ENCODE peak calls at places on chromosomes 12 and 14, in four cellular contexts. L, J, H and A are unnamed samples.

GRCh38 chr14:80930836-80931389 is 10.6 kb downstream of the CEP128 start:
- DNase-seq in L (peak), J (peak), H (no peak), A (no peak)

GRCh38 chr12:15171015-15171646 is 50.1 kb downstream of the RERG start:
- DNase-seq in L (no peak), J (no peak), H (no peak), A (no peak)

GRCh38 chr12:54463034-54463433 is 10.4 kb downstream of the GTSF1 start:
- DNase-seq in L (peak), J (no peak), H (peak), A (no peak)

GRCh38 chr14:67579040-67579439 is 21.0 kb downstream of the PIGH start:
- DNase-seq in L (no peak), J (no peak), H (no peak), A (no peak)

GRCh38 chr14:104267895-104268294 is 129.5 kb downstream of the KIF26A start:
- DNase-seq in L (no peak), J (no peak), H (no peak), A (no peak)

GRCh38 chr12:50573271-50573670 is 68.5 kb downstream of the DIP2B start:
- DNase-seq in L (no peak), J (no peak), H (no peak), A (no peak)

GRCh38 chr12:113098428-113099028 is 37.0 kb downstream of the RASAL1 start:
- DNase-seq in L (peak), J (no peak), H (peak), A (peak)

GRCh38 chr14:62039871-62040270 is 277.7 kb downstream of the SNAPC1 start:
- DNase-seq in L (no peak), J (no peak), H (no peak), A (no peak)

GRCh38 chr14:90456551-90456950 is 59.7 kb downstream of the CALM1 start:
- DNase-seq in L (no peak), J (no peak), H (no peak), A (no peak)

GRCh38 chr12:115956236-115956635 is 321.3 kb downstream of the MED13L start:
- DNase-seq in L (no peak), J (no peak), H (no peak), A (no peak)

GRCh38 chr14:80426686-80427085 is 215.4 kb upstream of the DIO2 start:
- DNase-seq in L (no peak), J (no peak), H (no peak), A (no peak)

GRCh38 chr14:71703477-71703876 is 228.8 kb upstream of the RGS6 start:
- DNase-seq in L (no peak), J (no peak), H (no peak), A (no peak)

GRCh38 chr12:18141583-18141982 is 51.6 kb upstream of the RERGL start:
- DNase-seq in L (no peak), J (no peak), H (no peak), A (no peak)

GRCh38 chr12:67747869-67748760 is 99.6 kb downstream of the DYRK2 start:
- DNase-seq in L (no peak), J (no peak), H (no peak), A (no peak)

GRCh38 chr12:119412811-119413794 is 78.6 kb downstream of the CCDC60 start:
- DNase-seq in L (peak), J (no peak), H (peak), A (peak)

GRCh38 chr14:74255281-74255680 is 16.0 kb downstream of the VSX2 start:
- DNase-seq in L (no peak), J (no peak), H (no peak), A (no peak)

GRCh38 chr12:17352164-17352563 is 737.8 kb downstream of the RERGL start:
- DNase-seq in L (no peak), J (no peak), H (no peak), A (no peak)

GRCh38 chr12:116426391-116427136 is 132.6 kb upstream of the MAP1LC3B2 start:
- DNase-seq in L (no peak), J (no peak), H (peak), A (no peak)

GRCh38 chr12:83945871-83946270 is 966.7 kb downstream of the SLC6A15 start:
- DNase-seq in L (no peak), J (no peak), H (no peak), A (no peak)

GRCh38 chr12:182381-182883 is 31.5 kb downstream of the SLC6A12 start:
- DNase-seq in L (no peak), J (no peak), H (no peak), A (no peak)

GRCh38 chr14:77142289-77142814 is 761 bp upstream of the ZDHHC22 start:
- DNase-seq in L (no peak), J (no peak), H (no peak), A (no peak)

GRCh38 chr12:62711626-62712305 is 223.2 kb downstream of the PPM1H start:
- DNase-seq in L (no peak), J (no peak), H (no peak), A (no peak)

GRCh38 chr12:94615284-94616216 is 34.8 kb downstream of the TMCC3 start:
- DNase-seq in L (no peak), J (no peak), H (no peak), A (no peak)

GRCh38 chr14:55133416-55133815 is 4.4 kb downstream of the LGALS3 start:
- DNase-seq in L (no peak), J (no peak), H (peak), A (no peak)

GRCh38 chr12:99135376-99135775 is 490.3 kb downstream of the APAF1 start:
- DNase-seq in L (no peak), J (no peak), H (no peak), A (no peak)

GRCh38 chr12:99140017-99140726 is 495.1 kb downstream of the APAF1 start:
- DNase-seq in L (no peak), J (no peak), H (no peak), A (no peak)

GRCh38 chr12:99137124-99137845 is 492.2 kb downstream of the APAF1 start:
- DNase-seq in L (no peak), J (no peak), H (no peak), A (no peak)

GRCh38 chr12:99138397-99138796 is 493.3 kb downstream of the APAF1 start:
- DNase-seq in L (no peak), J (no peak), H (no peak), A (no peak)
- TF ChIP-seq POLR2AphosphoS5 in L (no peak), J (no peak), H (no peak), A (no peak)

DNA sequence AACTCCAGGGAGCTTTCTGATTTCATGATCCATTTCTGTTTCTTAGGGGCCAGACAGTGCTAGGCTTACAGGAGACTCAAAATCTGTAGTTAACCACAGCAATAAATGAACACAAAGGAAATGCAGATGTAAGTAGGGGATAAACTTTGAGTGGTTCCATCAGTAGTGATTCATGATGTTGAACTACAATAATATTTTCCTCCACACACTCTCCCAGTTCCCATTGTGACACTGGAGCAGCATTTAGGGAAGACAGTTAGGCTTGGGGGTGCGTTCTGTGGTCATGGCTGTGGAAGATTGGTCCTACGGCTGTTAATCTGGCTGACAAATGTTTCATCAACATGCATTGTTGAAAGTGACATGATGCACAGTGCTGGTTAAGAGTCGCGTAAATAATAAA is 66.9 kb downstream of the HMGA2 start:
- DNase-seq in L (no peak), J (no peak), H (no peak), A (no peak)
- TF ChIP-seq SPI1 in L (no peak), J (no peak), H (no peak), A (no peak)

GRCh38 chr12:130872179-130873096 is 572 bp downstream of the RAN start:
- DNase-seq in L (peak), J (no peak), H (peak), A (peak)

GRCh38 chr12:130873106-130873795 is 1.4 kb downstream of the RAN start:
- DNase-seq in L (no peak), J (no peak), H (no peak), A (no peak)

GRCh38 chr12:130873825-130874224 is 2.0 kb downstream of the RAN start:
- DNase-seq in L (no peak), J (no peak), H (no peak), A (no peak)

GRCh38 chr12:130870442-130871285 is 1.2 kb upstream of the RAN start:
- DNase-seq in L (peak), J (peak), H (peak), A (peak)

GRCh38 chr12:130871286-130872178 is at the start of gene RAN:
- DNase-seq in L (peak), J (peak), H (peak), A (peak)
- TF ChIP-seq POLR2AphosphoS5 in L (peak), J (peak), H (peak), A (peak)

DNA sequence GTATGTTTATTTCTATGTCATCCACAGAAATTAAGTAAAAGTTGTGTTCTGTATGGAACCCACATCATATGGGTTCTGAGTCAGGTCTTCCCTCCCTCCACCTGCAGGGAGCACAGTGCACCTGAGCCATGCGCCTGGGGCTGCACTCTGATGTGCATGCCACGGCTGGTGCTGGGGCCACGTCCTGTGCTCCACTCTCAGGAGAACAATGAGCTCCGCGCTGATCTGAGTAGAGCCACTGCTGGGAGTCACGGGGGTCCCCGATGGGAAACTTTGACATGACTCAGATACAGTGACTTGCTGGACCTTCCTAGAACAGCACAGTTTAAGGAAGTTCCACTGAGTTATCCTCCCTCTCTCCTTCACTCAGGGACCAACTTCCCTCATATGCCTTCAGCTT is 683.4 kb downstream of the TMEM121 start:
- DNase-seq in L (no peak), J (no peak), H (no peak), A (no peak)
- TF ChIP-seq SPI1 in L (no peak), J (no peak), H (no peak), A (no peak)